ENCODE peak calls at places on chromosomes 4 and X, in five cellular contexts. F is activated T-cell treated with anti-CD3 and anti-CD28 coated beads for 1 hour; T is naive thymus-derived CD8-positive, alpha-beta T cell; B is NCI-H1694; V is PC-9. P is an unnamed sample.

GRCh38 chr4:60857354-60857753 is 342.8 kb upstream of the ADGRL3 start:
- DNase-seq in T (no peak), V (no peak), F (no peak), B (no peak), P (no peak)

GRCh38 chr4:8488791-8489369 is 48.3 kb downstream of the TRMT44 start:
- DNase-seq in B (no peak), T (no peak), V (no peak), F (no peak), P (no peak)

GRCh38 chr4:1512738-1513660 is 106.8 kb upstream of the NKX1-1 start:
- DNase-seq in T (peak; percentile 48), F (peak; percentile 35), B (no peak), V (peak; percentile 17), P (peak; percentile 1)

GRCh38 chrX:9604111-9604907 is 139.5 kb downstream of the TBL1X start:
- DNase-seq in V (no peak), F (no peak), B (no peak), T (no peak), P (no peak)

GRCh38 chr4:27210874-27211428 is 350.3 kb downstream of the STIM2 start:
- DNase-seq in T (no peak), B (no peak), F (no peak), V (no peak), P (no peak)

GRCh38 chr4:4334798-4335520 is 44.9 kb downstream of the ZBTB49 start:
- DNase-seq in V (peak; percentile 67), B (peak; percentile 52), F (peak; percentile 60), T (peak; percentile 77), P (peak; percentile 27)

GRCh38 chrX:15468036-15468435 is 25.1 kb downstream of the PIR start:
- DNase-seq in F (no peak), B (peak; percentile 66), V (no peak), T (no peak), P (peak; percentile 0)

GRCh38 chr4:87219648-87220093 is 747 bp downstream of the KLHL8 start:
- DNase-seq in F (peak; percentile 24), T (no peak), V (no peak), B (peak; percentile 8), P (peak; percentile 48)

GRCh38 chr4:37767546-37767945 is 58.9 kb upstream of the PGM2 start:
- DNase-seq in V (peak; percentile 16), B (peak; percentile 20), T (no peak), F (no peak), P (no peak)

GRCh38 chr4:80184791-80185756 is 12.2 kb upstream of the PRDM8 start:
- DNase-seq in T (peak; percentile 22), B (no peak), F (no peak), V (no peak), P (no peak)

GRCh38 chr4:99655315-99656081 is 2.1 kb downstream of the C4orf54 start:
- DNase-seq in V (peak; percentile 64), T (no peak), B (no peak), F (no peak), P (no peak)

GRCh38 chrX:48939417-48940228 is 17.8 kb downstream of the OTUD5 start:
- DNase-seq in V (no peak), T (peak; percentile 58), B (no peak), F (no peak), P (no peak)

GRCh38 chr4:67931256-67931655 is 32.0 kb downstream of the TMPRSS11A start:
- DNase-seq in B (no peak), F (no peak), V (no peak), T (no peak), P (no peak)

GRCh38 chr4:147846318-147847135 is 114.6 kb downstream of the ARHGAP10 start:
- DNase-seq in V (no peak), F (no peak), B (no peak), T (peak; percentile 31), P (no peak)

GRCh38 chr4:62161446-62161845 is 961.3 kb downstream of the ADGRL3 start:
- DNase-seq in T (no peak), F (no peak), V (no peak), B (no peak), P (no peak)

GRCh38 chr4:7068883-7069282 is 1.0 kb upstream of the GRPEL1 start:
- DNase-seq in F (no peak), B (no peak), V (no peak), T (no peak), P (no peak)

GRCh38 chr4:100479971-100480370 is 37.9 kb downstream of the EMCN start:
- DNase-seq in T (no peak), V (no peak), B (no peak), F (no peak), P (no peak)

P was measured in KG1.